ENCODE peak calls at places on chromosomes 11 and 22, in seven cellular contexts. O is transverse colon; G is stimulated activated CD8-positive, alpha-beta memory T cell treated with anti-CD3 and anti-CD28 coated beads, Interleukin-4, amount 100 ng/mL, for 1 hour; H is M059J; K is fibroblast of the aortic adventitia; J is MV-4-11; M is ELR. U is an unnamed sample.

GRCh38 chr11:116931206-116931953 is 94.0 kb upstream of the APOA1 start:
- DNase-seq in O (no peak), G (no peak), H (peak; percentile 63), K (peak; percentile 40), J (peak; percentile 23), M (peak; percentile 10), U (no peak)

GRCh38 chr22:38981005-38981658 is 1.0 kb upstream of the APOBEC3B start:
- DNase-seq in O (peak; percentile 54), G (no peak), H (peak; percentile 34), K (peak; percentile 27), J (no peak), M (peak; percentile 40), U (peak; percentile 79)

GRCh38 chr11:104700609-104701008 is 197.7 kb downstream of the CASP12 start:
- DNase-seq in O (no peak), G (no peak), H (peak; percentile 80), K (peak; percentile 61), J (no peak), M (peak; percentile 35), U (no peak)

GRCh38 chr11:120225372-120225909 is 14.5 kb upstream of the POU2F3 start:
- DNase-seq in O (no peak), G (no peak), H (no peak), K (peak; percentile 30), J (no peak), M (no peak), U (peak; percentile 79)

GRCh38 chr22:38742176-38742942 is 13.4 kb downstream of the SUN2 start:
- DNase-seq in O (no peak), G (no peak), H (no peak), K (no peak), J (no peak), M (no peak), U (no peak)

GRCh38 chr22:19271856-19272535 is 19.5 kb downstream of the CLTCL1 start:
- DNase-seq in O (no peak), G (no peak), H (peak; percentile 89), K (no peak), J (no peak), M (peak; percentile 63), U (no peak)

GRCh38 chr11:115454525-115454924 is 49.7 kb downstream of the CADM1 start:
- DNase-seq in O (no peak), G (no peak), H (no peak), K (no peak), J (no peak), M (no peak), U (no peak)

GRCh38 chr11:76724162-76724768 is 53.7 kb upstream of the LRRC32 start:
- DNase-seq in O (no peak), G (no peak), H (no peak), K (no peak), J (no peak), M (no peak), U (no peak)

GRCh38 chr11:120089036-120090001 is 48.6 kb downstream of the TRIM29 start:
- DNase-seq in O (no peak), G (no peak), H (no peak), K (no peak), J (no peak), M (no peak), U (no peak)

GRCh38 chr11:118911880-118912741 is 13.6 kb downstream of the BCL9L start:
- DNase-seq in O (peak; percentile 85), G (peak; percentile 69), H (peak; percentile 96), K (peak; percentile 80), J (peak; percentile 16), M (peak; percentile 97), U (peak; percentile 95)

GRCh38 chr22:30336752-30337460 is 10.2 kb upstream of the TBC1D10A start:
- DNase-seq in O (no peak), G (no peak), H (no peak), K (no peak), J (no peak), M (no peak), U (no peak)

GRCh38 chr11:1928038-1928890 is 8.8 kb downstream of the TNNT3 start:
- DNase-seq in O (no peak), G (no peak), H (no peak), K (no peak), J (no peak), M (no peak), U (peak; percentile 64)

GRCh38 chr11:116840746-116841296 is 3.4 kb upstream of the APOA1 start:
- DNase-seq in O (no peak), G (no peak), H (no peak), K (no peak), J (no peak), M (no peak), U (no peak)

GRCh38 chr11:1754376-1755150 is 4.2 kb upstream of the IFITM10 start:
- DNase-seq in O (no peak), G (no peak), H (no peak), K (no peak), J (no peak), M (no peak), U (no peak)

GRCh38 chr11:104781719-104782376 is 116.4 kb downstream of the CASP12 start:
- DNase-seq in O (no peak), G (no peak), H (no peak), K (no peak), J (no peak), M (no peak), U (no peak)

GRCh38 chr22:36430863-36431262 is 43.1 kb upstream of the MYH9 start:
- DNase-seq in O (no peak), G (no peak), H (peak; percentile 65), K (no peak), J (no peak), M (peak; percentile 62), U (no peak)

GRCh38 chr11:706957-707816 is 1.2 kb downstream of the EPS8L2 start:
- DNase-seq in O (peak; percentile 68), G (no peak), H (no peak), K (peak; percentile 43), J (no peak), M (peak; percentile 48), U (peak; percentile 87)

GRCh38 chr22:31278643-31279326 is 13.5 kb downstream of the PIK3IP1 start:
- DNase-seq in O (no peak), G (no peak), H (no peak), K (no peak), J (no peak), M (no peak), U (no peak)

GRCh38 chr22:27719535-27720227 is 81.9 kb downstream of the MN1 start:
- DNase-seq in O (no peak), G (no peak), H (peak; percentile 19), K (peak; percentile 82), J (peak; percentile 28), M (peak; percentile 4), U (no peak)

GRCh38 chr11:27354359-27354965 is 8.6 kb downstream of the CCDC34 start:
- DNase-seq in O (no peak), G (no peak), H (no peak), K (no peak), J (no peak), M (no peak), U (no peak)

GRCh38 chr22:36977401-36977861 is 41.8 kb downstream of the TST start:
- DNase-seq in O (peak; percentile 86), G (peak; percentile 75), H (peak; percentile 42), K (peak; percentile 20), J (no peak), M (peak; percentile 57), U (peak; percentile 87)

GRCh38 chr11:6812391-6813005 is 13.0 kb upstream of the OR6A2 start:
- DNase-seq in O (no peak), G (no peak), H (peak; percentile 32), K (peak; percentile 54), J (peak; percentile 24), M (peak; percentile 61), U (no peak)

GRCh38 chr11:5233268-5233667 is 1.0 kb downstream of the HBD start:
- DNase-seq in O (no peak), G (no peak), H (no peak), K (no peak), J (no peak), M (no peak), U (no peak)

GRCh38 chr11:84607975-84608787 is 1019.0 kb downstream of the DLG2 start:
- DNase-seq in O (no peak), G (no peak), H (no peak), K (no peak), J (no peak), M (no peak), U (no peak)

GRCh38 chr11:548700-549603 is 11.6 kb downstream of the LMNTD2 start:
- DNase-seq in O (no peak), G (no peak), H (no peak), K (no peak), J (no peak), M (peak; percentile 34), U (peak; percentile 66)

GRCh38 chr11:34926101-34926830 is 9.8 kb downstream of the PDHX start:
- DNase-seq in O (no peak), G (no peak), H (peak; percentile 70), K (peak; percentile 76), J (peak; percentile 49), M (peak; percentile 74), U (no peak)

GRCh38 chr11:65446446-65447277 is 24.1 kb downstream of the NEAT1 start:
- DNase-seq in O (no peak), G (no peak), H (peak; percentile 65), K (peak; percentile 47), J (no peak), M (peak; percentile 17), U (peak; percentile 80)

GRCh38 chr22:46180370-46181137 is 30.2 kb downstream of the PPARA start:
- DNase-seq in O (no peak), G (no peak), H (no peak), K (no peak), J (no peak), M (no peak), U (no peak)

GRCh38 chr11:27973851-27974536 is 134.0 kb downstream of the KIF18A start:
- DNase-seq in O (no peak), G (no peak), H (no peak), K (peak; percentile 18), J (no peak), M (no peak), U (no peak)

GRCh38 chr22:27032121-27032761 is 374.9 kb downstream of the MIAT start:
- DNase-seq in O (no peak), G (no peak), H (peak; percentile 47), K (no peak), J (no peak), M (peak; percentile 2), U (peak; percentile 62)